ENCODE peak calls at places on chromosomes 11 and 22, in ten cellular contexts. T is T-cell; Z is caudate nucleus; Q is NCI-H2081; X is body of pancreas; S is CD8-positive, alpha-beta memory T cell; D is lower lobe of right lung; K is stimulated activated CD4-positive, alpha-beta T cell treated with anti-CD3 and anti-CD28 coated beads, Interleukin-2, amount 100 ng/mL, for 48 hours; G is activated naive CD4-positive, alpha-beta T cell; A is stimulated activated CD8-positive, alpha-beta memory T cell treated with anti-CD3 and anti-CD28 coated beads, Interleukin-2, amount 100 ng/mL, for 1 hour. B is an unnamed sample.
A peak's percentile ranks its signal among the peaks of the same experiment; 100 is the strongest.

GRCh38 chr22:26547426-26547825 is 35.2 kb upstream of the TFIP11 start:
- DNase-seq in T (no peak), Z (no peak), Q (no peak), X (no peak), S (no peak), D (no peak), K (no peak), G (no peak), A (no peak), B (no peak)

GRCh38 chr11:2794947-2795346 is 90.6 kb downstream of the CDKN1C start:
- DNase-seq in T (no peak), Z (no peak), Q (no peak), X (peak; percentile 15), S (no peak), D (peak; percentile 39), K (no peak), G (no peak), A (no peak), B (no peak)

GRCh38 chr11:66006134-66006890 is 4.0 kb downstream of the BANF1 start:
- DNase-seq in T (no peak), Z (no peak), Q (no peak), X (no peak), S (no peak), D (no peak), K (no peak), G (no peak), A (no peak), B (no peak)

GRCh38 chr11:2777871-2778629 is 78.3 kb upstream of the KCNQ1OT1 start:
- DNase-seq in T (no peak), Z (no peak), Q (no peak), X (peak; percentile 24), S (no peak), D (peak; percentile 52), K (no peak), G (no peak), A (no peak), B (no peak)

GRCh38 chr11:61645179-61645868 is 34.9 kb upstream of the DAGLA start:
- DNase-seq in T (no peak), Z (no peak), Q (no peak), X (no peak), S (no peak), D (peak; percentile 86), K (no peak), G (no peak), A (no peak), B (no peak)

GRCh38 chr11:83685730-83686129 is 399.6 kb upstream of the CCDC90B start:
- DNase-seq in T (no peak), Z (no peak), Q (no peak), X (no peak), S (no peak), D (no peak), K (no peak), G (no peak), A (no peak), B (no peak)

GRCh38 chr22:39405346-39406085 is 5.9 kb downstream of the TAB1 start:
- DNase-seq in T (no peak), Z (peak; percentile 72), Q (no peak), X (no peak), S (no peak), D (no peak), K (no peak), G (no peak), A (no peak), B (peak; percentile 29)

GRCh38 chr11:117983163-117983475 is 3.1 kb upstream of the IL10RA start:
- DNase-seq in T (no peak), Z (no peak), Q (no peak), X (no peak), S (no peak), D (no peak), K (no peak), G (no peak), A (no peak), B (no peak)